ENCODE peak calls at places on chromosomes 5 and 9, in ten cellular contexts. One of them, this sample, is unnamed.

GRCh38 chr9:87766697-87767096 is 40.8 kb downstream of the CTSL start:
- DNase-seq in lower lobe of right lung: no peak
- DNase-seq in cardiac muscle cell: no peak
- DNase-seq in GM12878: no peak
- DNase-seq in transverse colon: no peak
- DNase-seq in GM23338: peak; percentile 53
- DNase-seq in IMR-90: no peak
- DNase-seq in sigmoid colon: no peak
- DNase-seq in lung: no peak
- DNase-seq in kidney: no peak
- DNase-seq in this sample: no peak

GRCh38 chr5:167549763-167550162 is 741.7 kb upstream of the WWC1 start:
- DNase-seq in lower lobe of right lung: no peak
- DNase-seq in cardiac muscle cell: no peak
- DNase-seq in GM12878: no peak
- DNase-seq in transverse colon: no peak
- DNase-seq in GM23338: peak; percentile 69
- DNase-seq in IMR-90: no peak
- DNase-seq in sigmoid colon: no peak
- DNase-seq in lung: no peak
- DNase-seq in kidney: no peak
- DNase-seq in this sample: no peak

GRCh38 chr9:128685636-128686489 is 3.2 kb upstream of the SET start:
- DNase-seq in lower lobe of right lung: peak; percentile 57
- DNase-seq in cardiac muscle cell: no peak
- DNase-seq in GM12878: no peak
- DNase-seq in transverse colon: peak; percentile 68
- DNase-seq in GM23338: no peak
- DNase-seq in IMR-90: no peak
- DNase-seq in sigmoid colon: no peak
- DNase-seq in lung: no peak
- DNase-seq in kidney: peak; percentile 53
- DNase-seq in this sample: no peak

GRCh38 chr5:2261002-2261703 is 378.4 kb upstream of the IRX4 start:
- DNase-seq in lower lobe of right lung: no peak
- DNase-seq in cardiac muscle cell: no peak
- DNase-seq in GM12878: no peak
- DNase-seq in transverse colon: no peak
- DNase-seq in GM23338: no peak
- DNase-seq in IMR-90: no peak
- DNase-seq in sigmoid colon: peak; percentile 58
- DNase-seq in lung: no peak
- DNase-seq in kidney: no peak
- DNase-seq in this sample: no peak

GRCh38 chr9:126211441-126212074 is 115.1 kb upstream of the MVB12B start:
- DNase-seq in lower lobe of right lung: no peak
- DNase-seq in cardiac muscle cell: no peak
- DNase-seq in GM12878: no peak
- DNase-seq in transverse colon: no peak
- DNase-seq in GM23338: no peak
- DNase-seq in IMR-90: no peak
- DNase-seq in sigmoid colon: no peak
- DNase-seq in lung: no peak
- DNase-seq in kidney: no peak
- DNase-seq in this sample: no peak

GRCh38 chr5:175347027-175347426 is 97.0 kb downstream of the DRD1 start:
- DNase-seq in lower lobe of right lung: no peak
- DNase-seq in cardiac muscle cell: no peak
- DNase-seq in GM12878: no peak
- DNase-seq in transverse colon: no peak
- DNase-seq in GM23338: no peak
- DNase-seq in IMR-90: peak; percentile 88
- DNase-seq in sigmoid colon: no peak
- DNase-seq in lung: no peak
- DNase-seq in kidney: no peak
- DNase-seq in this sample: no peak

GRCh38 chr9:136403538-136403914 is 3.6 kb upstream of the SNAPC4 start:
- DNase-seq in lower lobe of right lung: no peak
- DNase-seq in cardiac muscle cell: no peak
- DNase-seq in GM12878: peak; percentile 51
- DNase-seq in transverse colon: no peak
- DNase-seq in GM23338: no peak
- DNase-seq in IMR-90: no peak
- DNase-seq in sigmoid colon: no peak
- DNase-seq in lung: no peak
- DNase-seq in kidney: no peak
- DNase-seq in this sample: no peak

GRCh38 chr9:115671911-115672310 is 481.7 kb upstream of the PAPPA start:
- DNase-seq in lower lobe of right lung: no peak
- DNase-seq in cardiac muscle cell: no peak
- DNase-seq in GM12878: no peak
- DNase-seq in transverse colon: no peak
- DNase-seq in GM23338: no peak
- DNase-seq in IMR-90: no peak
- DNase-seq in sigmoid colon: no peak
- DNase-seq in lung: no peak
- DNase-seq in kidney: no peak
- DNase-seq in this sample: no peak

GRCh38 chr9:38305616-38306015 is 86.9 kb upstream of the ALDH1B1 start:
- DNase-seq in lower lobe of right lung: no peak
- DNase-seq in cardiac muscle cell: no peak
- DNase-seq in GM12878: no peak
- DNase-seq in transverse colon: no peak
- DNase-seq in GM23338: no peak
- DNase-seq in IMR-90: no peak
- DNase-seq in sigmoid colon: no peak
- DNase-seq in lung: no peak
- DNase-seq in kidney: no peak
- DNase-seq in this sample: no peak

GRCh38 chr5:164532226-164532937 is 1027.0 kb downstream of the MAT2B start:
- DNase-seq in lower lobe of right lung: no peak
- DNase-seq in cardiac muscle cell: no peak
- DNase-seq in GM12878: no peak
- DNase-seq in transverse colon: no peak
- DNase-seq in GM23338: no peak
- DNase-seq in IMR-90: no peak
- DNase-seq in sigmoid colon: no peak
- DNase-seq in lung: no peak
- DNase-seq in kidney: no peak
- DNase-seq in this sample: no peak

GRCh38 chr9:23621166-23621565 is 204.9 kb downstream of the ELAVL2 start:
- DNase-seq in lower lobe of right lung: no peak
- DNase-seq in cardiac muscle cell: no peak
- DNase-seq in GM12878: no peak
- DNase-seq in transverse colon: no peak
- DNase-seq in GM23338: no peak
- DNase-seq in IMR-90: no peak
- DNase-seq in sigmoid colon: no peak
- DNase-seq in lung: no peak
- DNase-seq in kidney: no peak
- DNase-seq in this sample: no peak

GRCh38 chr9:112170235-112170634 is 4.9 kb downstream of the SUSD1 start:
- DNase-seq in lower lobe of right lung: peak; percentile 55
- DNase-seq in cardiac muscle cell: no peak
- DNase-seq in GM12878: no peak
- DNase-seq in transverse colon: peak; percentile 85
- DNase-seq in GM23338: no peak
- DNase-seq in IMR-90: no peak
- DNase-seq in sigmoid colon: no peak
- DNase-seq in lung: no peak
- DNase-seq in kidney: no peak
- DNase-seq in this sample: no peak

GRCh38 chr9:86275962-86276361 is 6.4 kb downstream of the ISCA1 start:
- DNase-seq in lower lobe of right lung: no peak
- DNase-seq in cardiac muscle cell: no peak
- DNase-seq in GM12878: no peak
- DNase-seq in transverse colon: no peak
- DNase-seq in GM23338: peak; percentile 28
- DNase-seq in IMR-90: no peak
- DNase-seq in sigmoid colon: no peak
- DNase-seq in lung: no peak
- DNase-seq in kidney: no peak
- DNase-seq in this sample: no peak

GRCh38 chr9:35341585-35341984 is 148.3 kb upstream of the RUSC2 start:
- DNase-seq in lower lobe of right lung: peak; percentile 59
- DNase-seq in cardiac muscle cell: peak; percentile 82
- DNase-seq in GM12878: no peak
- DNase-seq in transverse colon: no peak
- DNase-seq in GM23338: peak; percentile 41
- DNase-seq in IMR-90: peak; percentile 85
- DNase-seq in sigmoid colon: peak; percentile 66
- DNase-seq in lung: peak; percentile 42
- DNase-seq in kidney: peak; percentile 75
- DNase-seq in this sample: peak; percentile 79

GRCh38 chr5:176821441-176821840 is 11.1 kb downstream of the UNC5A start:
- DNase-seq in lower lobe of right lung: no peak
- DNase-seq in cardiac muscle cell: no peak
- DNase-seq in GM12878: no peak
- DNase-seq in transverse colon: no peak
- DNase-seq in GM23338: no peak
- DNase-seq in IMR-90: no peak
- DNase-seq in sigmoid colon: no peak
- DNase-seq in lung: no peak
- DNase-seq in kidney: no peak
- DNase-seq in this sample: no peak

DNA sequence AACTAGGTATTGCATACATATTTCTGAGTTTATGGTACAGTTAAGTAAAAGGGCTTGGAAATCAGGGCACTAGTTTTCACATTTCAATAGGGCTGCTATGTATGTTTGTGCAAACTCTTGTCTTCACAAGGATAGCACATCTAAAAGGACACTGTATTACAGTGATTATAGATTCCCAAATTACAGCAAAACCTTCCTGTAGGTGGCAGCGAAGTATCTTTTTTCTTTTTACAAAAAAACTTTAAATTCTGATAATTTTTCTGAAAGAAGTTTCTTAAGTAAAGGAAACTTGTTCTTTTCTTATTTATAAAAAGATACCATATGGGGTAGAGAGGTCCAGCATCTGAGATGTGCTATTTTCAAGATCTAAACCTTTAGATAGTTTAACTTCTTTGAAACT is 337.8 kb downstream of the PTPRD start:
- DNase-seq in lower lobe of right lung: no peak
- DNase-seq in cardiac muscle cell: no peak
- DNase-seq in GM12878: no peak
- DNase-seq in transverse colon: no peak
- DNase-seq in GM23338: peak; percentile 32
- DNase-seq in IMR-90: no peak
- DNase-seq in sigmoid colon: no peak
- DNase-seq in lung: no peak
- DNase-seq in kidney: no peak
- DNase-seq in this sample: no peak
- TF ChIP-seq CTCF in lower lobe of right lung: no peak
- TF ChIP-seq CTCF in cardiac muscle cell: no peak
- TF ChIP-seq CTCF in GM12878: no peak
- TF ChIP-seq CTCF in transverse colon: no peak
- TF ChIP-seq CTCF in GM23338: no peak
- TF ChIP-seq CTCF in IMR-90: no peak
- TF ChIP-seq CTCF in sigmoid colon: no peak
- TF ChIP-seq CTCF in lung: no peak
- TF ChIP-seq CTCF in kidney: no peak
- TF ChIP-seq CTCF in this sample: no peak

GRCh38 chr5:160427607-160428006 is 6.0 kb downstream of the PTTG1 start:
- DNase-seq in lower lobe of right lung: peak; percentile 70
- DNase-seq in cardiac muscle cell: no peak
- DNase-seq in GM12878: no peak
- DNase-seq in transverse colon: no peak
- DNase-seq in GM23338: no peak
- DNase-seq in IMR-90: no peak
- DNase-seq in sigmoid colon: no peak
- DNase-seq in lung: peak; percentile 79
- DNase-seq in kidney: no peak
- DNase-seq in this sample: no peak

GRCh38 chr5:160436017-160436416 is 14.4 kb downstream of the PTTG1 start:
- DNase-seq in lower lobe of right lung: no peak
- DNase-seq in cardiac muscle cell: no peak
- DNase-seq in GM12878: no peak
- DNase-seq in transverse colon: no peak
- DNase-seq in GM23338: no peak
- DNase-seq in IMR-90: no peak
- DNase-seq in sigmoid colon: no peak
- DNase-seq in lung: no peak
- DNase-seq in kidney: no peak
- DNase-seq in this sample: no peak

GRCh38 chr5:160434022-160434531 is 12.4 kb downstream of the PTTG1 start:
- DNase-seq in lower lobe of right lung: peak; percentile 44
- DNase-seq in cardiac muscle cell: no peak
- DNase-seq in GM12878: peak; percentile 86
- DNase-seq in transverse colon: no peak
- DNase-seq in GM23338: peak; percentile 46
- DNase-seq in IMR-90: no peak
- DNase-seq in sigmoid colon: no peak
- DNase-seq in lung: no peak
- DNase-seq in kidney: peak; percentile 94
- DNase-seq in this sample: no peak

GRCh38 chr5:160432815-160433214 is 11.2 kb downstream of the PTTG1 start:
- DNase-seq in lower lobe of right lung: no peak
- DNase-seq in cardiac muscle cell: no peak
- DNase-seq in GM12878: no peak
- DNase-seq in transverse colon: no peak
- DNase-seq in GM23338: no peak
- DNase-seq in IMR-90: no peak
- DNase-seq in sigmoid colon: no peak
- DNase-seq in lung: no peak
- DNase-seq in kidney: no peak
- DNase-seq in this sample: no peak

GRCh38 chr5:160432188-160432587 is 10.5 kb downstream of the PTTG1 start:
- DNase-seq in lower lobe of right lung: no peak
- DNase-seq in cardiac muscle cell: no peak
- DNase-seq in GM12878: no peak
- DNase-seq in transverse colon: no peak
- DNase-seq in GM23338: no peak
- DNase-seq in IMR-90: no peak
- DNase-seq in sigmoid colon: no peak
- DNase-seq in lung: no peak
- DNase-seq in kidney: no peak
- DNase-seq in this sample: peak; percentile 29
- H3K4me1 ChIP-seq in lower lobe of right lung: no peaks in the 10 kb centered on the region
- H3K4me1 ChIP-seq in cardiac muscle cell: no peaks in the 10 kb centered on the region
- H3K4me1 ChIP-seq in GM12878: peaks cover 31% of the 10 kb centered on the region
- H3K4me1 ChIP-seq in transverse colon: no peaks in the 10 kb centered on the region
- H3K4me1 ChIP-seq in GM23338: no peaks in the 10 kb centered on the region
- H3K4me1 ChIP-seq in IMR-90: no peaks in the 10 kb centered on the region
- H3K4me1 ChIP-seq in sigmoid colon: no peaks in the 10 kb centered on the region
- H3K4me1 ChIP-seq in lung: no peaks in the 10 kb centered on the region
- H3K4me1 ChIP-seq in kidney: peaks cover 2% of the 10 kb centered on the region
- H3K4me1 ChIP-seq in this sample: no peaks in the 10 kb centered on the region

GRCh38 chr5:36173426-36173825 is 21.5 kb downstream of the SKP2 start:
- DNase-seq in lower lobe of right lung: no peak
- DNase-seq in cardiac muscle cell: no peak
- DNase-seq in GM12878: no peak
- DNase-seq in transverse colon: no peak
- DNase-seq in GM23338: no peak
- DNase-seq in IMR-90: no peak
- DNase-seq in sigmoid colon: no peak
- DNase-seq in lung: no peak
- DNase-seq in kidney: no peak
- DNase-seq in this sample: no peak
- H3K36me3 ChIP-seq in lower lobe of right lung: peaks cover 85% of the 10 kb centered on the region
- H3K36me3 ChIP-seq in cardiac muscle cell: peaks cover 68% of the 10 kb centered on the region
- H3K36me3 ChIP-seq in GM12878: peaks cover 27% of the 10 kb centered on the region
- H3K36me3 ChIP-seq in transverse colon: no peaks in the 10 kb centered on the region
- H3K36me3 ChIP-seq in GM23338: peaks cover 59% of the 10 kb centered on the region
- H3K36me3 ChIP-seq in IMR-90: peaks cover 31% of the 10 kb centered on the region
- H3K36me3 ChIP-seq in sigmoid colon: peaks cover 84% of the 10 kb centered on the region
- H3K36me3 ChIP-seq in lung: peaks cover 13% of the 10 kb centered on the region
- H3K36me3 ChIP-seq in kidney: peaks cover 22% of the 10 kb centered on the region
- H3K36me3 ChIP-seq in this sample: peaks cover 62% of the 10 kb centered on the region

GRCh38 chr9:36793277-36793676 is 220.6 kb downstream of the MELK start:
- DNase-seq in lower lobe of right lung: no peak
- DNase-seq in cardiac muscle cell: no peak
- DNase-seq in GM12878: no peak
- DNase-seq in transverse colon: no peak
- DNase-seq in GM23338: peak; percentile 63
- DNase-seq in IMR-90: no peak
- DNase-seq in sigmoid colon: no peak
- DNase-seq in lung: no peak
- DNase-seq in kidney: no peak
- DNase-seq in this sample: no peak
- TF ChIP-seq CTCF in lower lobe of right lung: no peak
- TF ChIP-seq CTCF in cardiac muscle cell: peak; percentile 24
- TF ChIP-seq CTCF in GM12878: peak; percentile 29
- TF ChIP-seq CTCF in transverse colon: no peak
- TF ChIP-seq CTCF in GM23338: peak; percentile 80
- TF ChIP-seq CTCF in IMR-90: no peak
- TF ChIP-seq CTCF in sigmoid colon: no peak
- TF ChIP-seq CTCF in lung: no peak
- TF ChIP-seq CTCF in kidney: no peak
- TF ChIP-seq CTCF in this sample: peak; percentile 25

This sample was measured in osteoblast.